ENCODE peak calls at places on chromosomes 4 and X, in five cellular contexts. One of them, this sample, is unnamed.
A peak's percentile ranks its signal among the peaks of the same experiment; 100 is the strongest.

GRCh38 chrX:148573119-148573518 is 72.7 kb downstream of the AFF2 start:
- DNase-seq in suprapubic skin: no peak
- DNase-seq in lower leg skin: no peak
- DNase-seq in H1: no peak
- DNase-seq in gastrocnemius medialis: no peak
- DNase-seq in this sample: no peak

GRCh38 chr4:153112071-153112460 is 92.2 kb upstream of the TRIM2 start:
- DNase-seq in lower leg skin: peak; percentile 83
- DNase-seq in suprapubic skin: no peak
- DNase-seq in gastrocnemius medialis: no peak
- DNase-seq in H1: no peak
- DNase-seq in this sample: no peak

GRCh38 chr4:165328708-165329107 is 1.2 kb downstream of the MSMO1 start:
- DNase-seq in H1: no peak
- DNase-seq in suprapubic skin: no peak
- DNase-seq in gastrocnemius medialis: no peak
- DNase-seq in lower leg skin: no peak
- DNase-seq in this sample: no peak

GRCh38 chrX:44958480-44958879 is 85.5 kb downstream of the KDM6A start:
- DNase-seq in gastrocnemius medialis: no peak
- DNase-seq in lower leg skin: no peak
- DNase-seq in suprapubic skin: no peak
- DNase-seq in H1: no peak
- DNase-seq in this sample: no peak

GRCh38 chr4:18593297-18594002 is 571.9 kb upstream of the LCORL start:
- DNase-seq in H1: peak; percentile 47
- DNase-seq in gastrocnemius medialis: peak; percentile 17
- DNase-seq in suprapubic skin: no peak
- DNase-seq in lower leg skin: no peak
- DNase-seq in this sample: peak; percentile 41

GRCh38 chr4:127685292-127685691 is 44.9 kb upstream of the SLC25A31 start:
- DNase-seq in H1: no peak
- DNase-seq in suprapubic skin: no peak
- DNase-seq in lower leg skin: no peak
- DNase-seq in gastrocnemius medialis: no peak
- DNase-seq in this sample: no peak

GRCh38 chrX:1322393-1322792 is 14.2 kb upstream of the IL3RA start:
- DNase-seq in suprapubic skin: no peak
- DNase-seq in H1: no peak
- DNase-seq in lower leg skin: no peak
- DNase-seq in gastrocnemius medialis: no peak
- DNase-seq in this sample: no peak

GRCh38 chr4:185357220-185357619 is 38.5 kb downstream of the LRP2BP start:
- DNase-seq in H1: no peak
- DNase-seq in lower leg skin: no peak
- DNase-seq in gastrocnemius medialis: no peak
- DNase-seq in suprapubic skin: no peak
- DNase-seq in this sample: no peak

GRCh38 chrX:50684871-50685270 is 129.1 kb downstream of the SHROOM4 start:
- DNase-seq in suprapubic skin: no peak
- DNase-seq in H1: no peak
- DNase-seq in gastrocnemius medialis: no peak
- DNase-seq in lower leg skin: no peak
- DNase-seq in this sample: no peak

GRCh38 chrX:155144926-155145325 is 71.3 kb upstream of the VBP1 start:
- DNase-seq in lower leg skin: no peak
- DNase-seq in gastrocnemius medialis: no peak
- DNase-seq in suprapubic skin: no peak
- DNase-seq in H1: no peak
- DNase-seq in this sample: no peak

GRCh38 chr4:2093265-2093664 is 34.1 kb downstream of the NAT8L start:
- DNase-seq in suprapubic skin: no peak
- DNase-seq in gastrocnemius medialis: no peak
- DNase-seq in H1: no peak
- DNase-seq in lower leg skin: peak; percentile 49
- DNase-seq in this sample: no peak

GRCh38 chr4:89660851-89661250 is 176.1 kb downstream of the SNCA start:
- DNase-seq in H1: no peak
- DNase-seq in gastrocnemius medialis: no peak
- DNase-seq in suprapubic skin: no peak
- DNase-seq in lower leg skin: no peak
- DNase-seq in this sample: no peak

GRCh38 chr4:78129383-78130108 is 72.4 kb downstream of the FRAS1 start:
- DNase-seq in lower leg skin: no peak
- DNase-seq in suprapubic skin: no peak
- DNase-seq in H1: no peak
- DNase-seq in gastrocnemius medialis: no peak
- DNase-seq in this sample: no peak

GRCh38 chr4:825969-826330 is at the start of gene CPLX1:
- DNase-seq in lower leg skin: no peak
- DNase-seq in gastrocnemius medialis: no peak
- DNase-seq in suprapubic skin: no peak
- DNase-seq in H1: no peak
- DNase-seq in this sample: no peak

GRCh38 chr4:13833171-13833804 is 205.8 kb upstream of the BOD1L1 start:
- DNase-seq in suprapubic skin: no peak
- DNase-seq in gastrocnemius medialis: no peak
- DNase-seq in H1: no peak
- DNase-seq in lower leg skin: no peak
- DNase-seq in this sample: no peak

GRCh38 chrX:37796805-37797204 is 16.9 kb downstream of the CYBB start:
- DNase-seq in suprapubic skin: no peak
- DNase-seq in H1: no peak
- DNase-seq in lower leg skin: no peak
- DNase-seq in gastrocnemius medialis: peak; percentile 17
- DNase-seq in this sample: no peak

GRCh38 chr4:55170462-55170861 is 45.1 kb upstream of the KDR start:
- DNase-seq in gastrocnemius medialis: no peak
- DNase-seq in lower leg skin: no peak
- DNase-seq in H1: no peak
- DNase-seq in suprapubic skin: no peak
- DNase-seq in this sample: no peak

GRCh38 chrX:77658886-77659285 is 127.1 kb downstream of the ATRX start:
- DNase-seq in H1: no peak
- DNase-seq in lower leg skin: no peak
- DNase-seq in gastrocnemius medialis: no peak
- DNase-seq in suprapubic skin: no peak
- DNase-seq in this sample: no peak

GRCh38 chr4:87211249-87211952 is 9.0 kb downstream of the KLHL8 start:
- DNase-seq in lower leg skin: no peak
- DNase-seq in H1: no peak
- DNase-seq in gastrocnemius medialis: no peak
- DNase-seq in suprapubic skin: no peak
- DNase-seq in this sample: no peak

GRCh38 chr4:87209696-87210095 is 10.7 kb downstream of the KLHL8 start:
- DNase-seq in gastrocnemius medialis: peak; percentile 54
- DNase-seq in suprapubic skin: peak; percentile 69
- DNase-seq in H1: no peak
- DNase-seq in lower leg skin: peak; percentile 89
- DNase-seq in this sample: peak; percentile 46

GRCh38 chr4:87204559-87204958 is 15.9 kb downstream of the KLHL8 start:
- DNase-seq in H1: no peak
- DNase-seq in lower leg skin: no peak
- DNase-seq in gastrocnemius medialis: no peak
- DNase-seq in suprapubic skin: no peak
- DNase-seq in this sample: no peak

GRCh38 chr4:87213425-87213824 is 7.0 kb downstream of the KLHL8 start:
- DNase-seq in H1: no peak
- DNase-seq in lower leg skin: no peak
- DNase-seq in suprapubic skin: no peak
- DNase-seq in gastrocnemius medialis: no peak
- DNase-seq in this sample: no peak

DNA sequence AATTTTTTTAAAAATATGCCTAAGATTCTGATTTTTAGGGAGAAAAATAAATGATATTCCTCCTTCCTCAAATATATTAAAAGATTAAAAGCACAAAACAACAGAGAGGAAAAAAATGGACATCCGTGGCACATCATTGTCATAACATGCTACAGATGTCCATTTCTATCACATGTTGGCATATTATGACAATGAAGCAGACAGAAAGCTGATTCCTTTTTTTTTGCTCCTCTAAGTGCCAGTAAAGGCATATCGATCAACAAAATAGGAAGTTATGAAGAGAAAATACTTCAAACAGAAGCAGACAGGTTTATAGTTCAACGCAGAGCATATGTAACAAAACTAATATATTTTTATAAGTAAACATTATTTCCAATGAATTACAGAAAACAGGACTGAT is 11.2 kb downstream of the KLHL8 start:
- DNase-seq in H1: no peak
- DNase-seq in lower leg skin: no peak
- DNase-seq in suprapubic skin: no peak
- DNase-seq in gastrocnemius medialis: no peak
- DNase-seq in this sample: no peak
- H3K4me3 ChIP-seq in H1: no peak overlapping the region
- H3K4me3 ChIP-seq in lower leg skin: no peak overlapping the region
- H3K4me3 ChIP-seq in suprapubic skin: no peak overlapping the region
- H3K4me3 ChIP-seq in gastrocnemius medialis: no peak overlapping the region
- H3K4me3 ChIP-seq in this sample: peak overlapping the region; percentile 16

DNA sequence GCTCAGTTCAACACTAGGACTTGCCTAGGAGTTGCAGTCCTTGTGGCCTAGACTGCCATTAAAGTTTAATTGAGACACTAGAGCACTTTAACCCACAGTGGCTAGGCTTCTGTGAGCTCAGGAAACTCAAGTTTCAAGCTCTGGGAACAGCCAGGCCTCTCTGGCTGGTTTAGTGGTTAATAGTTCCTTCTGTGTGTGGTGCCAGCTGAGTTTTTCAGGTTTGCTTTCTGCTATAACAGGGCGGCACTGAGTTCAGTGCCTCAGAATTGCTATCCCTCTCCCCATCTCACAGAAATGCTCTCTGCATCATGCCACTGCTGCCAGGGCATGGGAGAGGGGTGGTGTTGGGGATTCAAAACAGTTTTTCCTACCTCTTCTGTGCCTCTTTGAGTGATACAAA is 15.9 kb downstream of the MMAA start:
- DNase-seq in lower leg skin: no peak
- DNase-seq in suprapubic skin: no peak
- DNase-seq in H1: no peak
- DNase-seq in gastrocnemius medialis: no peak
- DNase-seq in this sample: no peak
- TF ChIP-seq POLR2A in lower leg skin: no peak
- TF ChIP-seq POLR2A in suprapubic skin: no peak
- TF ChIP-seq POLR2A in H1: no peak
- TF ChIP-seq POLR2A in gastrocnemius medialis: no peak
- TF ChIP-seq POLR2A in this sample: no peak

DNA sequence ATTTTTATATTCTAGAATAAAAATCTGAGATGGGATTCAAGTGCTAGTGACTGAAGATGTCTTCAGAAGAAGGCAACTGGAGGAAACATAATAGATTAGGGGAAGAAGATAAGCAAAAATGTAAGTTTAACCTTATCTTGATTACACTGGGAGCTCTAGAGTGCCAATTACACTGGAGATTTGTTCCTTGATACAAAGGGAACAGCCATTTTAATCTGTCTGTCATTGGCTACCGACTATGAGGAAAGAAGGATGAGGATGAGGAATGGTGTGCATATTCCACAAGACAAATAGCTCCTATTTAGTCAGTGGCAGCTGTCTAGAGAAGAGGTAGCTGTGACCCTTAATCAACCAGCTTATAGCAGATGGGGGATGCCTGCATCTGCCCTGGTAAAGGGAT is 1034.5 kb upstream of the IGFBP7 start:
- DNase-seq in H1: no peak
- DNase-seq in suprapubic skin: no peak
- DNase-seq in gastrocnemius medialis: no peak
- DNase-seq in lower leg skin: no peak
- DNase-seq in this sample: no peak
- H3K4me3 ChIP-seq in H1: no peak overlapping the region
- H3K4me3 ChIP-seq in suprapubic skin: no peak overlapping the region
- H3K4me3 ChIP-seq in gastrocnemius medialis: no peak overlapping the region
- H3K4me3 ChIP-seq in lower leg skin: no peak overlapping the region
- H3K4me3 ChIP-seq in this sample: no peak overlapping the region

GRCh38 chr4:145805490-145805889 is 125.5 kb downstream of the C4orf51 start:
- DNase-seq in lower leg skin: no peak
- DNase-seq in gastrocnemius medialis: no peak
- DNase-seq in H1: peak; percentile 71
- DNase-seq in suprapubic skin: no peak
- DNase-seq in this sample: no peak
- TF ChIP-seq POLR2A in lower leg skin: no peak
- TF ChIP-seq POLR2A in gastrocnemius medialis: no peak
- TF ChIP-seq POLR2A in H1: no peak
- TF ChIP-seq POLR2A in suprapubic skin: no peak
- TF ChIP-seq POLR2A in this sample: no peak

DNA sequence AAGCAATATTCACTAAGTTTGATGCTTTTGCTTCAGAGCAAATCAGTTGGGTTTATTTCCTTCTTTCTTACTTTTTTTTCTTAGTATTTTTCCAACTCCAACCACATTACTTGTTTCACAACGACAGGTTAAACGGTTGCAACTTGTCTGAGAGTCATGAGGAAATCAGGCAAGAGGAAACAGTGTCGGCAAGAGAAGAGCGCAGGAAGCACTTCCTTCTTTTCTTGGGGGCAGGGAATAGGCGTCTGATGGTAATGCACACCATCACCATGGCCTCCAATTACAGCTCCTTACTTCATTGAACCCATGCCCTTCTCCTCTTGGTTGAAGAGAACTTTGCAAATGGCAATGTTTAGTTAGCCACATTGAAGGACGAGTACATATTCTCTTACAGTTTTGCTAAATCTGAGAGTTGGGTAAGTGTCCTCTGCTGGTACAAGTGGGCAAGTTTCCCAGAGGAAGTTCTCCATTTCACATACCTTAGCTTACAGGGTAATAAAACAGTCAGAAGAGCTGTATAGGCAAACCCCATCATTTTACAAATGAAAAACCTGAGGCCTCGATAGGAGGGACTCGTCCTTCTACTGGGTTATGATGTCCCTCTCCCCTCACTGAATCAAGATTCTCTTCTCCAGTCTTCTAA is 8.3 kb upstream of the CXCL8 start:
- DNase-seq in gastrocnemius medialis: no peak
- DNase-seq in lower leg skin: no peak
- DNase-seq in H1: no peak
- DNase-seq in suprapubic skin: no peak
- DNase-seq in this sample: peak; percentile 24
- H3K4me3 ChIP-seq in gastrocnemius medialis: no peak overlapping the region
- H3K4me3 ChIP-seq in lower leg skin: no peak overlapping the region
- H3K4me3 ChIP-seq in H1: no peak overlapping the region
- H3K4me3 ChIP-seq in suprapubic skin: no peak overlapping the region
- H3K4me3 ChIP-seq in this sample: no peak overlapping the region

DNA sequence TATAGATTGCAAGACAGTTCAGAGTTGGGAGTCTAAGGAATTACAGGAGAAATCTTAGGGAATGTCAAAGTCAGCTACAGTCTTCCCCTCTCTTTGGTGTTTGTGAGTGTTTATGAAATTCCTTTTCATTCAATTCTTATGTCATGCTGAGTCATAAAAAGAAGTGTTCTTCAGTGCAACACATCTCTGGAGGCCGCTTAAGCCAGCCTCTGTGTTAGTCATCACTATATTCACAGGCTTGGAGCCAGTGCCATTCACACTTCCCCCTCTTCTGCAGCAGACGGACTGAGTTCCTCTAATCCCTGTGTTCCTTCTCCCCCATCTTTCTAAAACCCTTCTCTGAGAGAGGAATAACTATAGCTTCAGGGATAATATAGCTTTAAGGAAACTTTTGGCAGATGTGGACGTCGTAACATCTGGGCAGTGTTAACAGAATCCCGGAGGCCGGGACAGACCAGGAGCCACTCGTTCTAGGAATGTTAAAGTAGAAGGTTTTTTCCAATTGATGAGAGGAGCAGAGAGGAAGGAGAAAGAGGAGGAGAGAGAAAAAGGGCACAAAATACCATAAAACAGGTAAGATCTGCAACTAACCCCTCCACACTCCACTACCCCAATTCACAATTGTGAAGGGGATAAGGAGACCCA is at the start of gene SRPX2:
- DNase-seq in gastrocnemius medialis: peak; percentile 42
- DNase-seq in H1: no peak
- DNase-seq in suprapubic skin: no peak
- DNase-seq in lower leg skin: no peak
- DNase-seq in this sample: peak; percentile 60
- TF ChIP-seq POLR2A in gastrocnemius medialis: peak; percentile 14
- TF ChIP-seq POLR2A in H1: no peak
- TF ChIP-seq POLR2A in suprapubic skin: no peak
- TF ChIP-seq POLR2A in lower leg skin: no peak
- TF ChIP-seq POLR2A in this sample: peak; percentile 26

This sample was measured in tibial nerve.